ENCODE peak calls at places on chromosomes 12 and 14, in five cellular contexts. P is trophoblast cell; D is stimulated activated naive CD8-positive, alpha-beta T cell treated with anti-CD3 and anti-CD28 coated beads, Interleukin-15, amount 100 ng/mL, for 72 hours; C is GM04504; S is SW 1271. Q is an unnamed sample.

GRCh38 chr12:53090559-53090958 is 6.9 kb upstream of the IGFBP6 start:
- DNase-seq in C (no peak), S (no peak), D (no peak), P (no peak), Q (no peak)

GRCh38 chr14:69154779-69155178 is 1.9 kb upstream of the DCAF5 start:
- DNase-seq in C (no peak), D (no peak), S (peak; percentile 12), P (peak; percentile 40), Q (no peak)

GRCh38 chr12:54603173-54603814 is 14.8 kb upstream of the PPP1R1A start:
- DNase-seq in P (peak; percentile 88), C (peak; percentile 24), D (peak; percentile 55), S (peak; percentile 81), Q (peak; percentile 19)

GRCh38 chr14:74333909-74334308 is 14.4 kb upstream of the VRTN start:
- DNase-seq in D (no peak), S (no peak), P (peak; percentile 61), C (peak; percentile 59), Q (no peak)

GRCh38 chr12:11718105-11718504 is 68.6 kb downstream of the ETV6 start:
- DNase-seq in S (no peak), C (no peak), D (no peak), P (no peak), Q (no peak)

GRCh38 chr12:18690653-18691052 is 47.2 kb downstream of the PLCZ1 start:
- DNase-seq in D (no peak), S (peak; percentile 26), C (no peak), P (peak; percentile 90), Q (peak; percentile 96)

GRCh38 chr12:73656375-73656774 is 881.3 kb upstream of the ATXN7L3B start:
- DNase-seq in D (no peak), C (no peak), S (no peak), P (no peak), Q (no peak)

GRCh38 chr14:90697577-90698206 is 118.5 kb downstream of the TTC7B start:
- DNase-seq in D (peak; percentile 75), P (peak; percentile 89), S (peak; percentile 62), C (peak; percentile 60), Q (peak; percentile 19)

GRCh38 chr12:93366427-93366826 is 11.3 kb upstream of the NUDT4 start:
- DNase-seq in C (no peak), S (no peak), P (no peak), D (no peak), Q (no peak)

GRCh38 chr12:56079729-56080555 is at the start of gene ERBB3:
- DNase-seq in S (peak; percentile 76), C (peak; percentile 45), D (peak; percentile 45), P (peak; percentile 96), Q (peak; percentile 62)

GRCh38 chr12:91317324-91317723 is 134.7 kb upstream of the DCN start:
- DNase-seq in P (no peak), C (no peak), D (no peak), S (no peak), Q (no peak)

GRCh38 chr14:61268797-61269196 is 12.3 kb downstream of the TMEM30B start:
- DNase-seq in C (no peak), P (no peak), S (no peak), D (no peak), Q (no peak)

GRCh38 chr12:104669851-104670337 is 213.1 kb downstream of the CHST11 start:
- DNase-seq in C (no peak), P (no peak), D (peak; percentile 28), S (no peak), Q (no peak)

GRCh38 chr12:115444336-115444735 is 760.4 kb upstream of the TBX3 start:
- DNase-seq in S (no peak), P (no peak), D (no peak), C (peak; percentile 86), Q (no peak)

GRCh38 chr14:90523544-90523943 is 126.7 kb downstream of the CALM1 start:
- DNase-seq in D (no peak), S (peak; percentile 25), C (no peak), P (peak; percentile 66), Q (no peak)

GRCh38 chr12:92757599-92758121 is 54.9 kb downstream of the PLEKHG7 start:
- DNase-seq in D (no peak), S (no peak), P (no peak), C (no peak), Q (no peak)

GRCh38 chr14:83478741-83479140 is 1945.1 kb upstream of the SEL1L start:
- DNase-seq in S (peak; percentile 49), P (peak; percentile 50), C (no peak), D (no peak), Q (no peak)

GRCh38 chr14:88272390-88273019 is 50.6 kb downstream of the KCNK10 start:
- DNase-seq in D (no peak), S (no peak), P (no peak), C (no peak), Q (peak; percentile 60)

GRCh38 chr12:22282283-22282682 is 52.2 kb downstream of the ST8SIA1 start:
- DNase-seq in S (peak; percentile 44), P (peak; percentile 65), D (no peak), C (peak; percentile 61), Q (peak; percentile 48)

GRCh38 chr14:73786632-73786941 is 65.0 kb upstream of the PTGR2 start:
- DNase-seq in C (no peak), P (peak; percentile 54), S (peak; percentile 22), D (no peak), Q (no peak)

GRCh38 chr14:100640481-100641273 is 53.5 kb upstream of the BEGAIN start:
- DNase-seq in S (no peak), D (peak; percentile 82), C (no peak), P (no peak), Q (no peak)

GRCh38 chr12:81758421-81759214 is 532 bp downstream of the PPFIA2 start:
- DNase-seq in D (peak; percentile 15), S (no peak), C (no peak), P (no peak), Q (no peak)

GRCh38 chr14:74275265-74275841 is 27.4 kb downstream of the ABCD4 start:
- DNase-seq in D (no peak), C (peak; percentile 78), S (no peak), P (peak; percentile 70), Q (peak; percentile 46)

GRCh38 chr12:78898416-78898815 is 33.8 kb downstream of the SYT1 start:
- DNase-seq in S (no peak), C (no peak), P (peak; percentile 64), D (no peak), Q (no peak)

GRCh38 chr12:40446385-40446784 is 221.6 kb downstream of the LRRK2 start:
- DNase-seq in D (no peak), C (no peak), P (peak; percentile 61), S (peak; percentile 24), Q (peak; percentile 13)